ENCODE peak calls at places on chromosomes 12 and 14, in ten cellular contexts. R is IMR-90; M is right lobe of liver; V is RWPE2; K is cardiac muscle cell; D is BE2C; B is CD8-positive, alpha-beta memory T cell; H is GM23338; Z is heart right ventricle; F is keratinocyte. G is an unnamed sample. For H3K4me1 and H3K27me3, the result is how much of the 10 kb centered on the place peaks cover.

GRCh38 chr12:50546441-50547318 is 41.9 kb downstream of the DIP2B start:
- DNase-seq in R (no peak), M (no peak), V (no peak), K (no peak), D (no peak), B (no peak), H (no peak), Z (no peak), F (no peak), G (peak)

GRCh38 chr14:100736269-100737180 is 9.8 kb downstream of the DLK1 start:
- DNase-seq in R (no peak), M (no peak), V (peak), K (no peak), D (peak), B (no peak), H (no peak), Z (no peak), F (no peak), G (no peak)

GRCh38 chr14:88129306-88130056 is 124.5 kb downstream of the GPR65 start:
- DNase-seq in R (peak), M (no peak), V (no peak), K (peak), D (no peak), B (no peak), H (peak), Z (no peak), F (peak), G (peak)

GRCh38 chr14:59768855-59769254 is 101.7 kb downstream of the RTN1 start:
- DNase-seq in R (peak), M (no peak), V (no peak), K (no peak), D (no peak), B (no peak), H (no peak), Z (no peak), F (no peak), G (no peak)

GRCh38 chr14:25150934-25151790 is 101.2 kb upstream of the STXBP6 start:
- DNase-seq in R (peak), M (no peak), V (no peak), K (peak), D (no peak), B (no peak), H (peak), Z (no peak), F (peak), G (peak)

GRCh38 chr14:101463566-101464171 is 97.6 kb upstream of the DIO3 start:
- DNase-seq in R (no peak), M (no peak), V (no peak), K (no peak), D (no peak), B (no peak), H (no peak), Z (no peak), F (no peak), G (no peak)

GRCh38 chr12:52675301-52675701 is 4.9 kb downstream of the KRT1 start:
- DNase-seq in R (no peak), M (no peak), V (no peak), K (no peak), D (no peak), B (no peak), H (no peak), Z (no peak), F (no peak), G (no peak)

GRCh38 chr12:93378373-93379310 is 917 bp downstream of the NUDT4 start:
- DNase-seq in R (peak), M (peak), V (no peak), K (no peak), D (peak), B (peak), H (peak), Z (peak), F (no peak), G (peak)

GRCh38 chr14:90629471-90629870 is 186.8 kb downstream of the TTC7B start:
- DNase-seq in R (peak), M (no peak), V (no peak), K (no peak), D (no peak), B (no peak), H (no peak), Z (no peak), F (no peak), G (no peak)

GRCh38 chr12:108319277-108320234 is 19.6 kb downstream of the CMKLR1 start:
- DNase-seq in R (no peak), M (no peak), V (no peak), K (no peak), D (no peak), B (no peak), H (no peak), Z (no peak), F (no peak), G (no peak)

GRCh38 chr12:78229491-78230209 is 399.0 kb downstream of the NAV3 start:
- DNase-seq in R (peak), M (no peak), V (no peak), K (peak), D (peak), B (no peak), H (peak), Z (no peak), F (no peak), G (peak)

GRCh38 chr12:65330341-65330740 is 51.9 kb downstream of the MSRB3 start:
- DNase-seq in R (peak), M (no peak), V (no peak), K (no peak), D (no peak), B (no peak), H (no peak), Z (no peak), F (no peak), G (peak)

GRCh38 chr12:31031951-31032335 is 41.7 kb upstream of the DDX11 start:
- DNase-seq in R (no peak), M (no peak), V (no peak), K (no peak), D (no peak), B (no peak), H (no peak), Z (no peak), F (no peak), G (no peak)

GRCh38 chr12:24565300-24565699 is 383.6 kb downstream of the BCAT1 start:
- DNase-seq in R (no peak), M (no peak), V (no peak), K (no peak), D (no peak), B (no peak), H (peak), Z (no peak), F (no peak), G (no peak)

GRCh38 chr14:22900088-22900799 is 17.2 kb downstream of the REM2 start:
- DNase-seq in R (peak), M (no peak), V (no peak), K (peak), D (peak), B (no peak), H (peak), Z (no peak), F (no peak), G (peak)

GRCh38 chr12:16555630-16556029 is 50.3 kb downstream of the LMO3 start:
- DNase-seq in R (peak), M (no peak), V (no peak), K (no peak), D (no peak), B (no peak), H (peak), Z (no peak), F (no peak), G (no peak)

GRCh38 chr14:30584058-30584630 is 25.2 kb downstream of the G2E3 start:
- DNase-seq in R (peak), M (no peak), V (no peak), K (no peak), D (no peak), B (no peak), H (no peak), Z (no peak), F (no peak), G (no peak)
- H3K4me3 ChIP-seq in R (no peak), M (no peak), V (no peak), K (no peak), D (no peak), B (no peak), H (no peak), Z (no peak), F (no peak), G (no peak)

GRCh38 chr12:70608184-70608583 is 29.0 kb downstream of the PTPRB start:
- DNase-seq in R (no peak), M (no peak), V (no peak), K (no peak), D (no peak), B (no peak), H (no peak), Z (no peak), F (no peak), G (no peak)

GRCh38 chr12:70607107-70607506 is 30.1 kb downstream of the PTPRB start:
- DNase-seq in R (no peak), M (no peak), V (no peak), K (no peak), D (no peak), B (no peak), H (no peak), Z (no peak), F (no peak), G (no peak)

GRCh38 chr12:70603044-70603443 is 34.2 kb downstream of the PTPRB start:
- DNase-seq in R (peak), M (no peak), V (no peak), K (no peak), D (no peak), B (no peak), H (no peak), Z (no peak), F (no peak), G (no peak)

GRCh38 chr12:70604662-70605061 is 32.6 kb downstream of the PTPRB start:
- DNase-seq in R (no peak), M (no peak), V (no peak), K (no peak), D (no peak), B (no peak), H (no peak), Z (no peak), F (no peak), G (no peak)

DNA sequence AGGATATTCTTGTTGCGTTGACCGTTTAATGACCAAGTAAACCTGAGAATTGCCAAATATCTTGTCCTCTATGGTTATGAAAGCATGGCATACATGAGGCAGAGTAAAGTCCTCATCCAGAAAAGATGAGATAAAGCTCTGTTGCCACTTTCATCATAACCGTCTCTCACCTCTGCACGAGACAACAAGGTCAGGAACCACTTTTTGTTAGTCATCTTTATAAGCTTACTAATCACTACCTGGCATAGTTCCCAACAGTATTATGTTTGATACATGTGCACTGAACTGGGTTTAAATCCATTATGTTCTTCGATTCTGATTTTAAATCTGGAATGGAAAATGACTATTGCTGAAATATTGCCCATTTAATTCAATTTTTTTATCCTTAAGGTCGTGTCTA is 31.2 kb downstream of the PTPRB start:
- DNase-seq in R (peak), M (no peak), V (no peak), K (no peak), D (no peak), B (no peak), H (no peak), Z (no peak), F (peak), G (no peak)
- H3K4me1 ChIP-seq in R (under half), M (under half), V (under half), K (under half), D (under half), B (under half), H (under half), Z (under half), F (under half), G (under half)

DNA sequence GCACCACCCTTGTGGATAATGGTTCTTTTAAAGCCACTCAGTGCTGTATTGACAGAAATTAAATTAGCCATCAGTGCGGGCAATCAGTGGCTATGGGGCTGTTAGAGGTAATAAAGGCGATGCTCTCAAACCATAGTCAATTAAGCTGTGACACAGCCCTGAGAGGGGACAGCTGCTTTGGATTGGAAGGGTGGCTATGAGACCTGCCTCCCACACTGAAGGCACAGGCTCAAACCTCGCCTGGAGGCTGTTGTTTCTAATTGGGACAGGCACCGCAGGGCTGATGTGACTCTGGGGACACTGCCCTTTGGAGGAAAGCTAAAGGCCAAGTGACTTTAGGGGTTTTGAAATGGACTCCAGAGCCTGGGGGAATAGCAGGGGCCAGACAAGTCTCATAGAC is 562.2 kb downstream of the VRK1 start:
- DNase-seq in R (no peak), M (no peak), V (no peak), K (no peak), D (no peak), B (no peak), H (no peak), Z (no peak), F (no peak), G (no peak)
- H3K27me3 ChIP-seq in R (under half), M (under half), V (under half), K (under half), D (under half), B (under half), H (under half), Z (under half), F (under half), G (under half)

GRCh38 chr14:73761621-73762355 is 47.6 kb upstream of the PNMA1 start:
- DNase-seq in R (no peak), M (no peak), V (no peak), K (no peak), D (peak), B (no peak), H (no peak), Z (no peak), F (no peak), G (no peak)
- H3K4me3 ChIP-seq in R (no peak), M (no peak), V (no peak), K (no peak), D (no peak), B (peak), H (no peak), Z (no peak), F (no peak), G (no peak)

G was measured in SJCRH30.